ENCODE peak calls at places on chromosomes 12 and 14, in six cellular contexts. T is upper lobe of left lung, S is K562, A is A549, K is sigmoid colon, X is stomach. F is an unnamed sample.

GRCh38 chr12:108364879-108365278 is 25.8 kb upstream of the CMKLR1 start:
- DNase-seq in X (no peak), A (no peak), S (no peak), K (no peak), T (no peak), F (no peak)

GRCh38 chr12:94973202-94973601 is 30.3 kb downstream of the NDUFA12 start:
- DNase-seq in S (no peak), X (no peak), K (no peak), A (no peak), T (no peak), F (no peak)

GRCh38 chr14:23095196-23096108 is at the start of gene C14orf119:
- DNase-seq in K (peak; percentile 100), X (peak; percentile 100), S (peak; percentile 99), T (peak; percentile 96), A (peak; percentile 98), F (peak; percentile 100)

GRCh38 chr12:30942936-30943335 is 16.4 kb downstream of the TSPAN11 start:
- DNase-seq in S (no peak), A (no peak), X (no peak), K (peak; percentile 35), T (no peak), F (no peak)

GRCh38 chr12:76020731-76021672 is 10.6 kb downstream of the PHLDA1 start:
- DNase-seq in X (no peak), K (no peak), T (no peak), A (peak; percentile 87), S (peak; percentile 52), F (no peak)

GRCh38 chr12:55827806-55828205 is 1.6 kb downstream of the DNAJC14 start:
- DNase-seq in A (no peak), K (peak; percentile 73), T (no peak), X (no peak), S (no peak), F (no peak)

GRCh38 chr12:121217761-121218160 is 7.8 kb downstream of the P2RX4 start:
- DNase-seq in T (no peak), A (no peak), X (peak; percentile 75), K (no peak), S (no peak), F (no peak)

GRCh38 chr12:46402861-46403731 is 30.5 kb upstream of the SLC38A2 start:
- DNase-seq in A (no peak), K (no peak), S (no peak), X (no peak), T (no peak), F (no peak)

GRCh38 chr14:100911665-100912316 is 8.3 kb upstream of the RTL1 start:
- DNase-seq in S (no peak), K (no peak), A (no peak), X (no peak), T (no peak), F (no peak)

GRCh38 chr14:94748667-94749347 is 21.1 kb downstream of the GSC start:
- DNase-seq in S (peak; percentile 16), K (no peak), X (peak; percentile 32), T (no peak), A (peak; percentile 62), F (no peak)

GRCh38 chr12:32134144-32134888 is 27.7 kb downstream of the BICD1 start:
- DNase-seq in S (no peak), T (no peak), A (no peak), X (no peak), K (no peak), F (no peak)

GRCh38 chr14:29054119-29054518 is 287.5 kb downstream of the FOXG1 start:
- DNase-seq in S (no peak), A (no peak), K (no peak), T (no peak), X (no peak), F (no peak)

GRCh38 chr14:69636051-69636639 is 24.7 kb downstream of the SUSD6 start:
- DNase-seq in T (no peak), S (no peak), K (no peak), A (no peak), X (no peak), F (no peak)
- H3K4me1 ChIP-seq in T (peaks cover 86% of the 10 kb centered on the region), S (peaks cover 21% of the 10 kb centered on the region), K (peaks cover 75% of the 10 kb centered on the region), A (peaks cover 23% of the 10 kb centered on the region), X (peaks cover 81% of the 10 kb centered on the region), F (peaks cover 85% of the 10 kb centered on the region)

GRCh38 chr12:57273516-57273915 is 22.5 kb upstream of the STAC3 start:
- DNase-seq in S (no peak), K (no peak), T (no peak), A (no peak), X (no peak), F (no peak)
- H3K27ac ChIP-seq in S (no peak overlapping the region), K (no peak overlapping the region), T (no peak overlapping the region), A (no peak overlapping the region), X (no peak overlapping the region), F (no peak overlapping the region)

GRCh38 chr14:85562630-85563029 is 32.7 kb downstream of the FLRT2 start:
- DNase-seq in K (no peak), X (no peak), S (no peak), A (no peak), T (no peak), F (no peak)

GRCh38 chr14:85566603-85567002 is 36.7 kb downstream of the FLRT2 start:
- DNase-seq in S (no peak), T (no peak), A (no peak), X (no peak), K (no peak), F (no peak)

GRCh38 chr14:85565862-85566296 is 35.9 kb downstream of the FLRT2 start:
- DNase-seq in A (no peak), S (no peak), K (no peak), X (no peak), T (no peak), F (no peak)

GRCh38 chr14:85564841-85565527 is 35.0 kb downstream of the FLRT2 start:
- DNase-seq in X (no peak), S (no peak), T (no peak), A (no peak), K (no peak), F (no peak)
- TF ChIP-seq EP300 in X (no peak), S (no peak), T (no peak), A (no peak), K (no peak), F (no peak)

GRCh38 chr14:75861161-75861621 is 120.6 kb downstream of the TGFB3 start:
- DNase-seq in A (peak; percentile 12), K (peak; percentile 66), T (no peak), S (peak; percentile 39), X (no peak), F (no peak)

GRCh38 chr14:75859746-75860145 is 122.0 kb downstream of the TGFB3 start:
- DNase-seq in A (no peak), X (no peak), S (no peak), T (no peak), K (no peak), F (no peak)

GRCh38 chr14:75860561-75861160 is 121.1 kb downstream of the TGFB3 start:
- DNase-seq in S (peak; percentile 57), X (no peak), T (no peak), A (no peak), K (no peak), F (no peak)

GRCh38 chr14:75866981-75867380 is 114.8 kb downstream of the TGFB3 start:
- DNase-seq in T (no peak), S (no peak), A (no peak), K (no peak), X (no peak), F (no peak)

GRCh38 chr14:75864352-75864751 is 117.4 kb downstream of the TGFB3 start:
- DNase-seq in A (no peak), S (no peak), K (no peak), X (no peak), T (no peak), F (no peak)
- H3K4me1 ChIP-seq in A (peaks cover 45% of the 10 kb centered on the region), S (no peaks in the 10 kb centered on the region), K (peaks cover 61% of the 10 kb centered on the region), X (peaks cover 27% of the 10 kb centered on the region), T (no peaks in the 10 kb centered on the region), F (peaks cover 9% of the 10 kb centered on the region)

GRCh38 chr14:78763746-78764145 is 593.6 kb downstream of the NRXN3 start:
- DNase-seq in X (no peak), A (no peak), S (no peak), T (no peak), K (no peak), F (no peak)
- H3K27ac ChIP-seq in X (no peak overlapping the region), A (no peak overlapping the region), S (no peak overlapping the region), T (no peak overlapping the region), K (no peak overlapping the region), F (no peak overlapping the region)

DNA sequence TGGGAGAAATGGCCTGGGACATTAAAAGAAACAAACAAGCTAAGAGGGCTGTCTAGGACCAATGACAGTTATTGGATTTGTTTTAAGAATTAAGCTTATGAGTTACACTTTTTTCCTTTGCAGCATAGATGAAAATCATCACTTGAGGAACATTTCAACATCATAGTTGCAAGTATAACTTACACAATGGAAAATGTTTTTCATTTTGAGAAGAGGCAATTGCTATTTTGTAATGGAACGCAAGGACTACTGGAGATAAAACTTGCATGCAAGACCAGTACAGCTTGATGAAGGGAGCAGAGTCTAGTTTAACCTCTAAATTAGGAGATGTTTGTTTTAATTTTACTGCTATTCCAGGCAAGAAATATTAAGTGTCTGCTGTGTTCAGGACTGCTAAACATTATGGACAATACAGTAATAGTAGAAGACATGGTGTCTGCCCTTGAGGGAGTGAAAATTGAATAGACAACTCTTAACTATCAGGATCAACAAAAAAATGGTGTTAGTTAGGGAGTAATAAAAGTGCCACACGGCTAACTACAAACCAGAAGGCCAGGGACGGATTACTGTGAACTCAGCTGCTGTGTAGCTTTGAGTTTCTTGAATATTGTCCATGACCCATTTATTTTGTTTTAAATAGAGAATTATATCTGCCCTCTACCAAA is 374.5 kb downstream of the RAD51B start:
- DNase-seq in S (no peak), X (no peak), A (no peak), K (peak; percentile 77), T (no peak), F (no peak)
- TF ChIP-seq EP300 in S (no peak), X (no peak), A (no peak), K (peak; percentile 79), T (no peak), F (no peak)

DNA sequence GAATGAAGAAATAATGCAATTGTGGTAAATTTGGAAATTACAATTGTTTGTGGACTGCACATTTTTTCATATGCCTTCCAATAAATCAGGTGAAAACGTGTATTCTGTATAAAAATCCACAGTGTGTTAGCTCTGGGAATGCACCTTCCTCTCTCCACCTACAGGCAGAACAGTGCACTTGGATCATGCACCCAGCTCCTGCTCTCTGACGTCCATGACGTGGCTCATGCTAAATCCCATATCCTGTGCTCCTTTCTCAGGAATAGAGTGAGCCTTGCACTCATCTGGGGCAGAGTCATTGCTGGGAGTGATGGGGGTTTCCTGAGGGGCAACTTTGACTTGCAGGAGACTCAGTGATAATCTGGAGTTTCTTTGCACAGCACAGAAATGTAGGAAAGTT is 1282.1 kb downstream of the TMEM121 start:
- DNase-seq in X (no peak), K (no peak), S (no peak), A (no peak), T (no peak), F (no peak)
- H3K4me1 ChIP-seq in X (no peaks in the 10 kb centered on the region), K (no peaks in the 10 kb centered on the region), S (no peaks in the 10 kb centered on the region), A (no peaks in the 10 kb centered on the region), T (no peaks in the 10 kb centered on the region), F (no peaks in the 10 kb centered on the region)

F was measured in tibial nerve.